ENCODE peak calls at places on chromosomes 13 and 19, in five cellular contexts. S, U, L, B and O are unnamed samples.

GRCh38 chr19:56294557-56294956 is 20.1 kb downstream of the ZSCAN5A start:
- DNase-seq in S (no peak), U (no peak), L (no peak), B (no peak), O (no peak)

GRCh38 chr19:3687774-3688706 is 12.2 kb downstream of the PIP5K1C start:
- DNase-seq in S (peak; percentile 71), U (peak; percentile 41), L (no peak), B (no peak), O (peak; percentile 33)

GRCh38 chr19:17376935-17377600 is at the start of gene PLVAP:
- DNase-seq in S (no peak), U (no peak), L (no peak), B (peak; percentile 36), O (no peak)

GRCh38 chr13:21365574-21365973 is 93.5 kb downstream of the ZDHHC20 start:
- DNase-seq in S (no peak), U (no peak), L (no peak), B (no peak), O (no peak)

GRCh38 chr19:6354098-6354674 is 7.1 kb upstream of the CLPP start:
- DNase-seq in S (no peak), U (no peak), L (no peak), B (no peak), O (no peak)

GRCh38 chr19:55353803-55354697 is 469 bp downstream of the COX6B2 start:
- DNase-seq in S (peak; percentile 88), U (peak; percentile 31), L (peak; percentile 65), B (peak; percentile 65), O (peak; percentile 54)

GRCh38 chr19:38792250-38793111 is 3.5 kb downstream of the LGALS7B start:
- DNase-seq in S (peak; percentile 77), U (no peak), L (no peak), B (peak; percentile 60), O (peak; percentile 15)

GRCh38 chr19:19539738-19540703 is 2.0 kb downstream of the CILP2 start:
- DNase-seq in S (peak; percentile 94), U (peak; percentile 55), L (peak; percentile 33), B (peak; percentile 65), O (peak; percentile 71)

GRCh38 chr19:38644719-38645118 is 2.7 kb upstream of the ACTN4 start:
- DNase-seq in S (peak; percentile 62), U (no peak), L (no peak), B (no peak), O (no peak)

GRCh38 chr13:88014527-88014926 is 343.4 kb downstream of the SLITRK5 start:
- DNase-seq in S (no peak), U (no peak), L (no peak), B (no peak), O (no peak)

GRCh38 chr13:75120071-75120470 is 361.9 kb downstream of the TBC1D4 start:
- DNase-seq in S (no peak), U (no peak), L (no peak), B (no peak), O (no peak)

GRCh38 chr13:44698076-44698475 is 121.9 kb upstream of the TSC22D1 start:
- DNase-seq in S (no peak), U (no peak), L (no peak), B (no peak), O (no peak)

GRCh38 chr19:54196514-54196913 is 4.1 kb upstream of the RPS9 start:
- DNase-seq in S (no peak), U (no peak), L (no peak), B (no peak), O (no peak)

GRCh38 chr13:74444161-74444571 is 310.0 kb upstream of the KLF12 start:
- DNase-seq in S (no peak), U (no peak), L (no peak), B (no peak), O (no peak)

GRCh38 chr13:44300895-44301638 is 72.6 kb upstream of the SERP2 start:
- DNase-seq in S (no peak), U (peak; percentile 91), L (peak; percentile 52), B (peak; percentile 53), O (no peak)

GRCh38 chr19:5403968-5404640 is 51.1 kb upstream of the ZNRF4 start:
- DNase-seq in S (peak; percentile 94), U (peak; percentile 90), L (peak; percentile 45), B (peak; percentile 74), O (peak; percentile 19)

GRCh38 chr19:7869910-7870511 is 4.2 kb downstream of the PRR36 start:
- DNase-seq in S (peak; percentile 97), U (peak; percentile 32), L (peak; percentile 55), B (no peak), O (no peak)

GRCh38 chr13:91185294-91185863 is 162.1 kb upstream of the MIR17HG start:
- DNase-seq in S (no peak), U (no peak), L (no peak), B (no peak), O (no peak)

GRCh38 chr13:109468123-109468522 is 318.3 kb downstream of the IRS2 start:
- DNase-seq in S (no peak), U (no peak), L (no peak), B (no peak), O (no peak)

GRCh38 chr19:49148784-49149651 is 6.2 kb downstream of the HRC start:
- DNase-seq in S (peak; percentile 99), U (peak; percentile 100), L (peak; percentile 95), B (peak; percentile 97), O (peak; percentile 69)

GRCh38 chr13:44629465-44630183 is 53.5 kb upstream of the TSC22D1 start:
- DNase-seq in S (no peak), U (no peak), L (no peak), B (no peak), O (no peak)

GRCh38 chr19:17910776-17911360 is 21.9 kb upstream of the CCDC124 start:
- DNase-seq in S (no peak), U (no peak), L (no peak), B (no peak), O (no peak)

GRCh38 chr13:53100394-53101063 is 71.9 kb downstream of the OLFM4 start:
- DNase-seq in S (no peak), U (no peak), L (no peak), B (no peak), O (no peak)

GRCh38 chr19:31140717-31141116 is 208.5 kb downstream of the TSHZ3 start:
- DNase-seq in S (no peak), U (no peak), L (no peak), B (no peak), O (no peak)

GRCh38 chr13:98879965-98880364 is 97.9 kb downstream of the DOCK9 start:
- DNase-seq in S (no peak), U (no peak), L (no peak), B (no peak), O (no peak)

GRCh38 chr13:77124423-77124822 is 97.5 kb upstream of the FBXL3 start:
- DNase-seq in S (no peak), U (no peak), L (no peak), B (no peak), O (no peak)

GRCh38 chr19:5585461-5586299 is 17.9 kb upstream of the TINCR start:
- DNase-seq in S (peak; percentile 84), U (peak; percentile 91), L (peak; percentile 26), B (no peak), O (peak; percentile 66)

GRCh38 chr19:10399878-10400277 is 3.5 kb downstream of the CDC37 start:
- DNase-seq in S (no peak), U (no peak), L (no peak), B (peak; percentile 71), O (no peak)

DNA sequence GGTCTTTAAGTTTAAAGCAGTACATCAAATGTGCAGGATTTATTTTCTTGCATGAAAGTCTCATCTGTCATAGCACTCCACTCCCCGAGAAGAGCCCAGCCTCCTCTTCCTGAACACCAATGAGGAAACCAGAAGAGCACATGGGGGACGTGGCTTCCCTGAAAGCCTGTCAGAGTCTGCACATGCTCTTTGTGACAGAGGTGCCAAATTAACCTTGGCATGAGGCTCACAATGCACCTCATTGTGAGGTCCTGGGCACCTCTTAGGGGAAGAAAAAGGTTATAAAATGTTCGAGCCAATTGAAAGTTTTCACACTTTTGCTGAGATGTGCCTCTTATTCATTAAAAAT is 141.3 kb upstream of the RFC3 start:
- DNase-seq in S (no peak), U (peak; percentile 55), L (peak; percentile 29), B (peak; percentile 31), O (no peak)
- H3K27me3 ChIP-seq in S (no peaks in the 10 kb centered on the region), U (no peaks in the 10 kb centered on the region), L (no peaks in the 10 kb centered on the region), B (no peaks in the 10 kb centered on the region), O (no peaks in the 10 kb centered on the region)

GRCh38 chr19:1580382-1580781 is 12.3 kb upstream of the MEX3D start:
- DNase-seq in S (no peak), U (no peak), L (no peak), B (no peak), O (no peak)

GRCh38 chr19:1576242-1577089 is 8.3 kb upstream of the MEX3D start:
- DNase-seq in S (no peak), U (no peak), L (no peak), B (no peak), O (no peak)

GRCh38 chr19:1579222-1579621 is 11.1 kb upstream of the MEX3D start:
- DNase-seq in S (no peak), U (no peak), L (no peak), B (no peak), O (no peak)

GRCh38 chr19:1577090-1577928 is 9.2 kb upstream of the MEX3D start:
- DNase-seq in S (no peak), U (peak; percentile 37), L (no peak), B (peak; percentile 58), O (no peak)

GRCh38 chr19:1577929-1578618 is 9.9 kb upstream of the MEX3D start:
- DNase-seq in S (no peak), U (no peak), L (no peak), B (no peak), O (no peak)
- H3K27me3 ChIP-seq in S (no peaks in the 10 kb centered on the region), U (no peaks in the 10 kb centered on the region), L (no peaks in the 10 kb centered on the region), B (no peaks in the 10 kb centered on the region), O (no peaks in the 10 kb centered on the region)

DNA sequence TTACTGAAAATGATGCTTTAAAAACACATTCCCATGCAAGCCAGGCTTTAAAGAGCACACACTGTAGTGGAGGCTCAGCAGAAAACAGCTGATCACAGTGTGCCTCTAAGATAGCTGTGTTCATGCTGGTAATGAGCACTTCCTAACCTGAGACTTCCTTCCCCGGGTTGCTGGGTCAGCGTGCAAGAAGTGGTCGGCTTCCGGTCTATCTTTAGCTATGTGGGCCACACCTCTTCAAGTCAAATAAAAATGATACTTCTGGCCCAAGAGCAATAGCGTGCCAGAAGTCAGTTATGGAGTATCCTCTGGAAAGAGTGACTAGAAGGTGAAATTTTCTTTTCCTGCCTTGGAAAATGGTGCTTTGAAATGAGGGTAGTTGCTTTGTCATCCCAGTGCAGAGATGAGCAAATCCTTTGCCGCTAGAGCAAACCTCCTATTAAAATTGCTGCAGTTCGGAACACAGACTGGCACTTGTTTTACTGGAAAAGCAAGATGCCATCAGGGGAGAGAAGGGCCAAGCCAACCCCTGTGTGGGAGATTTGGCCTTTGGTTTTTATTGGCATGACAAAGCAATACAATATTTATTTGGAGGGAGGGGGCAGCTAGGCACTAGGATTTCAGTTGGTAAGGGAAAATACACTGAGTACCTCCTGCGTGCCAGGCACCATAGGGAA is 64.2 kb downstream of the ARHGAP35 start:
- DNase-seq in S (no peak), U (peak; percentile 43), L (no peak), B (no peak), O (no peak)
- H3K27me3 ChIP-seq in S (no peaks in the 10 kb centered on the region), U (no peaks in the 10 kb centered on the region), L (no peaks in the 10 kb centered on the region), B (no peaks in the 10 kb centered on the region), O (no peaks in the 10 kb centered on the region)

GRCh38 chr19:15525291-15525690 is 17.0 kb downstream of the CYP4F22 start:
- DNase-seq in S (no peak), U (no peak), L (no peak), B (no peak), O (no peak)

GRCh38 chr19:15529774-15530372 is 21.5 kb downstream of the CYP4F22 start:
- DNase-seq in S (no peak), U (no peak), L (no peak), B (no peak), O (no peak)

GRCh38 chr19:15526408-15526807 is 18.1 kb downstream of the CYP4F22 start:
- DNase-seq in S (no peak), U (no peak), L (no peak), B (no peak), O (no peak)

GRCh38 chr19:15527705-15528104 is 19.4 kb downstream of the CYP4F22 start:
- DNase-seq in S (no peak), U (no peak), L (no peak), B (no peak), O (no peak)

GRCh38 chr19:15524781-15525180 is 16.5 kb downstream of the CYP4F22 start:
- DNase-seq in S (no peak), U (no peak), L (no peak), B (no peak), O (no peak)
- H3K27me3 ChIP-seq in S (no peaks in the 10 kb centered on the region), U (no peaks in the 10 kb centered on the region), L (no peaks in the 10 kb centered on the region), B (peaks cover 83% of the 10 kb centered on the region), O (no peaks in the 10 kb centered on the region)